ENCODE peak calls at places on chromosomes 16 and 17, in six cellular contexts. K is H54; G is lower leg skin; D is stimulated activated CD4-positive, alpha-beta T cell treated with anti-CD3 and anti-CD28 coated beads, Interleukin-2, amount 100 ng/mL, for 24 hours; W is RPMI8226; L is stimulated activated naive CD8-positive, alpha-beta T cell treated with anti-CD3 and anti-CD28 coated beads, Interleukin-15, amount 100 ng/mL, for 72 hours. V is an unnamed sample.
A peak's percentile ranks its signal among the peaks of the same experiment; 100 is the strongest.

GRCh38 chr17:80694085-80694991 is 149.7 kb downstream of the RPTOR start:
- DNase-seq in L (no peak), D (no peak), W (no peak), G (no peak), K (no peak), V (no peak)

GRCh38 chr16:78788276-78788675 is 688.8 kb downstream of the WWOX start:
- DNase-seq in K (no peak), D (no peak), L (no peak), G (no peak), W (no peak), V (no peak)

GRCh38 chr16:89017956-89018604 is 41.1 kb upstream of the CBFA2T3 start:
- DNase-seq in L (no peak), G (no peak), W (no peak), D (no peak), K (no peak), V (peak; percentile 4)

GRCh38 chr17:522912-523311 is 170.3 kb upstream of the RPH3AL start:
- DNase-seq in L (no peak), K (no peak), D (no peak), G (no peak), W (no peak), V (no peak)

GRCh38 chr17:18949566-18949965 is 2.4 kb upstream of the SLC5A10 start:
- DNase-seq in L (no peak), K (no peak), D (no peak), G (no peak), W (no peak), V (no peak)

GRCh38 chr17:48510761-48511604 is 19.8 kb downstream of the HOXB1 start:
- DNase-seq in W (peak; percentile 41), K (no peak), G (no peak), L (peak; percentile 24), D (peak; percentile 23), V (peak; percentile 31)

GRCh38 chr17:7281953-7282751 is 634 bp downstream of the SLC2A4 start:
- DNase-seq in W (no peak), L (no peak), G (no peak), D (no peak), K (no peak), V (no peak)

GRCh38 chr16:54511181-54511731 is 224.7 kb upstream of the IRX3 start:
- DNase-seq in W (no peak), D (no peak), L (no peak), K (no peak), G (no peak), V (peak; percentile 82)

V was measured in astrocyte.